ENCODE peak calls at places on chromosomes 6 and 20, in seven cellular contexts. B is H9, N is neural progenitor cell, F is left lung, M is tibial artery, R is psoas muscle, Z is fibroblast of lung. K is an unnamed sample.
A peak's percentile ranks its signal among the peaks of the same experiment; 100 is the strongest.

GRCh38 chr6:134937426-134937825 is 12.5 kb downstream of the ALDH8A1 start:
- DNase-seq in B (no peak), N (no peak), F (no peak), M (no peak), R (no peak), Z (no peak), K (no peak)

GRCh38 chr6:97021194-97021593 is 96.7 kb downstream of the KLHL32 start:
- DNase-seq in B (no peak), N (no peak), F (no peak), M (no peak), R (no peak), Z (no peak), K (no peak)

GRCh38 chr6:122651604-122652003 is 41.4 kb downstream of the PKIB start:
- DNase-seq in B (no peak), N (no peak), F (no peak), M (no peak), R (no peak), Z (peak; percentile 62), K (no peak)

GRCh38 chr6:89934685-89935366 is 40.6 kb downstream of the GJA10 start:
- DNase-seq in B (no peak), N (peak; percentile 31), F (no peak), M (no peak), R (no peak), Z (no peak), K (no peak)

GRCh38 chr6:2848851-2849250 is 7.2 kb upstream of the SERPINB1 start:
- DNase-seq in B (peak; percentile 86), N (no peak), F (no peak), M (no peak), R (no peak), Z (no peak), K (peak; percentile 58)

GRCh38 chr6:366972-367794 is 24.4 kb upstream of the IRF4 start:
- DNase-seq in B (no peak), N (no peak), F (no peak), M (peak; percentile 53), R (no peak), Z (no peak), K (no peak)

GRCh38 chr6:74749211-74750142 is 456.4 kb downstream of the COL12A1 start:
- DNase-seq in B (no peak), N (peak; percentile 32), F (no peak), M (no peak), R (no peak), Z (peak; percentile 31), K (no peak)

GRCh38 chr6:30211306-30211705 is 1.9 kb downstream of the TRIM26 start:
- DNase-seq in B (no peak), N (no peak), F (no peak), M (no peak), R (no peak), Z (no peak), K (no peak)

GRCh38 chr6:139839506-139840156 is 465.2 kb upstream of the CITED2 start:
- DNase-seq in B (no peak), N (no peak), F (peak; percentile 65), M (peak; percentile 80), R (peak; percentile 24), Z (no peak), K (no peak)

GRCh38 chr6:102085257-102085656 is 691.7 kb downstream of the GRIK2 start:
- DNase-seq in B (no peak), N (no peak), F (no peak), M (no peak), R (no peak), Z (no peak), K (no peak)

GRCh38 chr6:107132330-107132954 is 17.1 kb upstream of the BEND3 start:
- DNase-seq in B (no peak), N (peak; percentile 37), F (no peak), M (no peak), R (no peak), Z (peak; percentile 45), K (no peak)

GRCh38 chr6:150078788-150079187 is 9.9 kb upstream of the ULBP3 start:
- DNase-seq in B (no peak), N (no peak), F (no peak), M (no peak), R (no peak), Z (peak; percentile 9), K (peak; percentile 53)

GRCh38 chr6:17584241-17584803 is 15.8 kb upstream of the FAM8A1 start:
- DNase-seq in B (no peak), N (peak; percentile 74), F (no peak), M (no peak), R (no peak), Z (peak; percentile 90), K (no peak)

GRCh38 chr6:169165561-169166300 is 87.9 kb downstream of the THBS2 start:
- DNase-seq in B (peak; percentile 16), N (no peak), F (no peak), M (peak; percentile 53), R (no peak), Z (peak; percentile 57), K (no peak)

GRCh38 chr20:20395856-20396600 is 28.1 kb downstream of the INSM1 start:
- DNase-seq in B (peak; percentile 46), N (peak; percentile 88), F (no peak), M (no peak), R (no peak), Z (no peak), K (no peak)

GRCh38 chr6:42460892-42461291 is 9.2 kb upstream of the TRERF1 start:
- DNase-seq in B (no peak), N (no peak), F (no peak), M (no peak), R (no peak), Z (no peak), K (no peak)

GRCh38 chr6:166275714-166276166 is 32.5 kb downstream of the PRR18 start:
- DNase-seq in B (peak; percentile 77), N (peak; percentile 77), F (peak; percentile 73), M (peak; percentile 76), R (peak; percentile 56), Z (peak; percentile 45), K (peak; percentile 78)

GRCh38 chr20:33443512-33444239 is at the start of gene SNTA1:
- DNase-seq in B (peak; percentile 98), N (peak; percentile 98), F (peak; percentile 95), M (peak; percentile 97), R (peak; percentile 94), Z (peak; percentile 78), K (peak; percentile 96)

GRCh38 chr20:3714092-3714491 is 1.7 kb upstream of the SIGLEC1 start:
- DNase-seq in B (peak; percentile 17), N (no peak), F (no peak), M (no peak), R (no peak), Z (no peak), K (no peak)

GRCh38 chr20:50346372-50347347 is 156.0 kb downstream of the CEBPB start:
- DNase-seq in B (no peak), N (no peak), F (peak; percentile 88), M (peak; percentile 95), R (peak; percentile 85), Z (peak; percentile 94), K (peak; percentile 83)
- H3K4me1 ChIP-seq in B (no peaks in the 10 kb centered on the region), N (no peaks in the 10 kb centered on the region), F (peaks cover 84% of the 10 kb centered on the region), M (peaks cover 41% of the 10 kb centered on the region), R (peaks cover 16% of the 10 kb centered on the region), Z (peaks cover 14% of the 10 kb centered on the region), K (peaks cover 11% of the 10 kb centered on the region)

GRCh38 chr20:17650816-17651760 is 31.0 kb downstream of the RRBP1 start:
- DNase-seq in B (no peak), N (no peak), F (no peak), M (peak; percentile 39), R (no peak), Z (peak; percentile 57), K (no peak)

GRCh38 chr20:17653835-17654648 is 28.0 kb downstream of the RRBP1 start:
- DNase-seq in B (no peak), N (no peak), F (no peak), M (peak; percentile 56), R (no peak), Z (no peak), K (no peak)

GRCh38 chr20:17652411-17652810 is 29.6 kb downstream of the RRBP1 start:
- DNase-seq in B (no peak), N (no peak), F (peak; percentile 30), M (peak; percentile 61), R (no peak), Z (no peak), K (no peak)

GRCh38 chr20:17650301-17650761 is 31.7 kb downstream of the RRBP1 start:
- DNase-seq in B (no peak), N (no peak), F (no peak), M (peak; percentile 54), R (no peak), Z (no peak), K (no peak)

GRCh38 chr20:17651761-17652388 is 30.2 kb downstream of the RRBP1 start:
- DNase-seq in B (no peak), N (no peak), F (peak; percentile 34), M (peak; percentile 44), R (no peak), Z (peak; percentile 54), K (no peak)
- TF ChIP-seq CTCF in B (no peak), N (no peak), F (no peak), M (no peak), R (no peak), Z (no peak), K (no peak)

GRCh38 chr20:49562341-49563014 is 5.5 kb downstream of the PTGIS start:
- DNase-seq in B (peak; percentile 77), N (peak; percentile 53), F (peak; percentile 65), M (peak; percentile 98), R (peak; percentile 87), Z (peak; percentile 65), K (peak; percentile 43)

GRCh38 chr20:49561256-49561655 is 6.7 kb downstream of the PTGIS start:
- DNase-seq in B (no peak), N (no peak), F (no peak), M (no peak), R (no peak), Z (no peak), K (peak; percentile 1)

GRCh38 chr20:49563015-49563980 is 4.6 kb downstream of the PTGIS start:
- DNase-seq in B (no peak), N (no peak), F (no peak), M (no peak), R (no peak), Z (no peak), K (no peak)

GRCh38 chr20:49560646-49561045 is 7.3 kb downstream of the PTGIS start:
- DNase-seq in B (no peak), N (no peak), F (no peak), M (no peak), R (no peak), Z (no peak), K (peak; percentile 6)

DNA sequence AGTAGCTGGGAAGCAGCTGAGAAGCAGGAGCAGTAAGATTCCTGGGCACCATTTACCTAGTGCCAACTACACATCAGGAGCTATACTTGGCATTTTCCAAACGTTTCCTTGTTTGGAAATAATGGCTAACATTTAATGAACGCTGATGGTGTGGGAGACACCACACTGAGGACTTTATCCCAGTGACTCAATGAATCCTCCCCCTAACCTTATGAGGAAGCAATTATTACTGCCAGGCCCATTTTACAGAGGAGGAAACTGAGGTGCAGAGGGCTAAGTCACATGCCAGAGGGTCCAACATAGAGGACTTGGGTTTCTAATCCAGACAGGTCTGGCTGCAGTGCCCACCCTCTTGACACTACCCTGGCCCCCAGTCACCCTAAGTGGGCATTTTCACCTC is 6.1 kb downstream of the PTGIS start:
- DNase-seq in B (no peak), N (no peak), F (no peak), M (no peak), R (no peak), Z (no peak), K (no peak)
- H3K4me1 ChIP-seq in B (peaks cover 2% of the 10 kb centered on the region), N (peaks cover 16% of the 10 kb centered on the region), F (peaks cover 5% of the 10 kb centered on the region), M (peaks cover 68% of the 10 kb centered on the region), R (peaks cover 4% of the 10 kb centered on the region), Z (peaks cover 9% of the 10 kb centered on the region), K (no peaks in the 10 kb centered on the region)

DNA sequence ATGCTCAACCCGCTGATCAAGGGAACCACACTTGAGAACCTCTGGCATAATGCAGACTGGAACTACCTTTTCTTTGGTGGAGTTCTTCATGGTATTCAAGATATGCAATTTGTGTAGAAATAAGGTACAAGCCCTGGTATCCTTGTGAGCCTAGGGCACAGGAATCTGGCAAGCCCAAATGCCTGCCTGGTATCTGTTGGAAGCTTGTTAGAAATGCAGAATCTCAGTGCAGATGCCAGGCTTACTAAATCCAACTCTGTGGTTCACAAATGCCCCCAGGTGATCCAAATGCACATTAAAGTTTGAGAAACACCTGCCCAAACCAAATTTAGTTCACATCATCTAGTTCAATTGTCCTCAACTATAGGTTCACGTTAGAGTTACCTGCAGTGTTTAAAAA is 159.8 kb upstream of the LAMP5 start:
- DNase-seq in B (no peak), N (no peak), F (no peak), M (no peak), R (no peak), Z (no peak), K (no peak)
- TF ChIP-seq CTCF in B (no peak), N (no peak), F (no peak), M (no peak), R (no peak), Z (no peak), K (no peak)

K was measured in transverse colon.